ENCODE peak calls at places on chromosome 22, in seven cellular contexts. One of them, this sample, is unnamed.

GRCh38 chr22:32325416-32325801 is 32.3 kb upstream of the RFPL3 start:
- DNase-seq in NB4: no peak
- DNase-seq in HFFc6: no peak
- DNase-seq in lung microvascular endothelial cell: peak; percentile 35
- DNase-seq in stimulated activated CD4-positive, alpha-beta T cell treated with anti-CD3 and anti-CD28 coated beads, Interleukin-12 subunit alpha, Interleukin-12 subunit beta, amount 100 ng/mL, for 48 hours: no peak
- DNase-seq in T-helper 1 cell: no peak
- DNase-seq in activated CD8-positive, alpha-beta T cell treated with anti-CD3 and anti-CD28 coated beads for 36 hours: no peak
- DNase-seq in this sample: no peak

GRCh38 chr22:46415816-46416536 is 80.5 kb downstream of the TRMU start:
- DNase-seq in NB4: no peak
- DNase-seq in HFFc6: no peak
- DNase-seq in lung microvascular endothelial cell: no peak
- DNase-seq in stimulated activated CD4-positive, alpha-beta T cell treated with anti-CD3 and anti-CD28 coated beads, Interleukin-12 subunit alpha, Interleukin-12 subunit beta, amount 100 ng/mL, for 48 hours: no peak
- DNase-seq in T-helper 1 cell: no peak
- DNase-seq in activated CD8-positive, alpha-beta T cell treated with anti-CD3 and anti-CD28 coated beads for 36 hours: no peak
- DNase-seq in this sample: no peak

GRCh38 chr22:44941176-44941575 is 68.6 kb downstream of the PHF21B start:
- DNase-seq in NB4: no peak
- DNase-seq in HFFc6: no peak
- DNase-seq in lung microvascular endothelial cell: no peak
- DNase-seq in stimulated activated CD4-positive, alpha-beta T cell treated with anti-CD3 and anti-CD28 coated beads, Interleukin-12 subunit alpha, Interleukin-12 subunit beta, amount 100 ng/mL, for 48 hours: no peak
- DNase-seq in T-helper 1 cell: no peak
- DNase-seq in activated CD8-positive, alpha-beta T cell treated with anti-CD3 and anti-CD28 coated beads for 36 hours: no peak
- DNase-seq in this sample: no peak

GRCh38 chr22:49295851-49296560 is 531.7 kb downstream of the BRD1 start:
- DNase-seq in NB4: no peak
- DNase-seq in HFFc6: no peak
- DNase-seq in lung microvascular endothelial cell: no peak
- DNase-seq in stimulated activated CD4-positive, alpha-beta T cell treated with anti-CD3 and anti-CD28 coated beads, Interleukin-12 subunit alpha, Interleukin-12 subunit beta, amount 100 ng/mL, for 48 hours: no peak
- DNase-seq in T-helper 1 cell: no peak
- DNase-seq in activated CD8-positive, alpha-beta T cell treated with anti-CD3 and anti-CD28 coated beads for 36 hours: no peak
- DNase-seq in this sample: no peak

GRCh38 chr22:44620841-44621382 is 81.1 kb upstream of the PRR5 start:
- DNase-seq in NB4: no peak
- DNase-seq in HFFc6: no peak
- DNase-seq in lung microvascular endothelial cell: no peak
- DNase-seq in stimulated activated CD4-positive, alpha-beta T cell treated with anti-CD3 and anti-CD28 coated beads, Interleukin-12 subunit alpha, Interleukin-12 subunit beta, amount 100 ng/mL, for 48 hours: no peak
- DNase-seq in T-helper 1 cell: no peak
- DNase-seq in activated CD8-positive, alpha-beta T cell treated with anti-CD3 and anti-CD28 coated beads for 36 hours: no peak
- DNase-seq in this sample: no peak

GRCh38 chr22:39519681-39520053 is 695 bp upstream of the ATF4 start:
- DNase-seq in NB4: no peak
- DNase-seq in HFFc6: no peak
- DNase-seq in lung microvascular endothelial cell: no peak
- DNase-seq in stimulated activated CD4-positive, alpha-beta T cell treated with anti-CD3 and anti-CD28 coated beads, Interleukin-12 subunit alpha, Interleukin-12 subunit beta, amount 100 ng/mL, for 48 hours: no peak
- DNase-seq in T-helper 1 cell: no peak
- DNase-seq in activated CD8-positive, alpha-beta T cell treated with anti-CD3 and anti-CD28 coated beads for 36 hours: no peak
- DNase-seq in this sample: no peak

GRCh38 chr22:39208013-39208680 is 36.6 kb downstream of the PDGFB start:
- DNase-seq in NB4: no peak
- DNase-seq in HFFc6: no peak
- DNase-seq in lung microvascular endothelial cell: no peak
- DNase-seq in stimulated activated CD4-positive, alpha-beta T cell treated with anti-CD3 and anti-CD28 coated beads, Interleukin-12 subunit alpha, Interleukin-12 subunit beta, amount 100 ng/mL, for 48 hours: no peak
- DNase-seq in T-helper 1 cell: no peak
- DNase-seq in activated CD8-positive, alpha-beta T cell treated with anti-CD3 and anti-CD28 coated beads for 36 hours: no peak
- DNase-seq in this sample: no peak

GRCh38 chr22:41968601-41969000 is 642 bp upstream of the SEPTIN3 start:
- DNase-seq in NB4: no peak
- DNase-seq in HFFc6: no peak
- DNase-seq in lung microvascular endothelial cell: peak; percentile 93
- DNase-seq in stimulated activated CD4-positive, alpha-beta T cell treated with anti-CD3 and anti-CD28 coated beads, Interleukin-12 subunit alpha, Interleukin-12 subunit beta, amount 100 ng/mL, for 48 hours: no peak
- DNase-seq in T-helper 1 cell: no peak
- DNase-seq in activated CD8-positive, alpha-beta T cell treated with anti-CD3 and anti-CD28 coated beads for 36 hours: no peak
- DNase-seq in this sample: no peak

GRCh38 chr22:25716637-25717036 is 25.4 kb upstream of the MYO18B start:
- DNase-seq in NB4: no peak
- DNase-seq in HFFc6: no peak
- DNase-seq in lung microvascular endothelial cell: no peak
- DNase-seq in stimulated activated CD4-positive, alpha-beta T cell treated with anti-CD3 and anti-CD28 coated beads, Interleukin-12 subunit alpha, Interleukin-12 subunit beta, amount 100 ng/mL, for 48 hours: no peak
- DNase-seq in T-helper 1 cell: no peak
- DNase-seq in activated CD8-positive, alpha-beta T cell treated with anti-CD3 and anti-CD28 coated beads for 36 hours: no peak
- DNase-seq in this sample: no peak

GRCh38 chr22:26777402-26777801 is 120.0 kb downstream of the MIAT start:
- DNase-seq in NB4: no peak
- DNase-seq in HFFc6: peak; percentile 74
- DNase-seq in lung microvascular endothelial cell: peak; percentile 26
- DNase-seq in stimulated activated CD4-positive, alpha-beta T cell treated with anti-CD3 and anti-CD28 coated beads, Interleukin-12 subunit alpha, Interleukin-12 subunit beta, amount 100 ng/mL, for 48 hours: no peak
- DNase-seq in T-helper 1 cell: no peak
- DNase-seq in activated CD8-positive, alpha-beta T cell treated with anti-CD3 and anti-CD28 coated beads for 36 hours: no peak
- DNase-seq in this sample: no peak

GRCh38 chr22:39592104-39593060 is 21.8 kb downstream of the CACNA1I start:
- DNase-seq in NB4: no peak
- DNase-seq in HFFc6: peak; percentile 68
- DNase-seq in lung microvascular endothelial cell: no peak
- DNase-seq in stimulated activated CD4-positive, alpha-beta T cell treated with anti-CD3 and anti-CD28 coated beads, Interleukin-12 subunit alpha, Interleukin-12 subunit beta, amount 100 ng/mL, for 48 hours: no peak
- DNase-seq in T-helper 1 cell: no peak
- DNase-seq in activated CD8-positive, alpha-beta T cell treated with anti-CD3 and anti-CD28 coated beads for 36 hours: no peak
- DNase-seq in this sample: no peak

GRCh38 chr22:22167791-22168189 is 76.8 kb upstream of the VPREB1 start:
- DNase-seq in NB4: no peak
- DNase-seq in HFFc6: no peak
- DNase-seq in lung microvascular endothelial cell: no peak
- DNase-seq in stimulated activated CD4-positive, alpha-beta T cell treated with anti-CD3 and anti-CD28 coated beads, Interleukin-12 subunit alpha, Interleukin-12 subunit beta, amount 100 ng/mL, for 48 hours: no peak
- DNase-seq in T-helper 1 cell: no peak
- DNase-seq in activated CD8-positive, alpha-beta T cell treated with anti-CD3 and anti-CD28 coated beads for 36 hours: no peak
- DNase-seq in this sample: no peak

GRCh38 chr22:32164084-32164894 is 5.2 kb upstream of the C22orf42 start:
- DNase-seq in NB4: peak; percentile 70
- DNase-seq in HFFc6: no peak
- DNase-seq in lung microvascular endothelial cell: no peak
- DNase-seq in stimulated activated CD4-positive, alpha-beta T cell treated with anti-CD3 and anti-CD28 coated beads, Interleukin-12 subunit alpha, Interleukin-12 subunit beta, amount 100 ng/mL, for 48 hours: no peak
- DNase-seq in T-helper 1 cell: no peak
- DNase-seq in activated CD8-positive, alpha-beta T cell treated with anti-CD3 and anti-CD28 coated beads for 36 hours: no peak
- DNase-seq in this sample: no peak

GRCh38 chr22:45563362-45564040 is 60.8 kb downstream of the FBLN1 start:
- DNase-seq in NB4: no peak
- DNase-seq in HFFc6: no peak
- DNase-seq in lung microvascular endothelial cell: no peak
- DNase-seq in stimulated activated CD4-positive, alpha-beta T cell treated with anti-CD3 and anti-CD28 coated beads, Interleukin-12 subunit alpha, Interleukin-12 subunit beta, amount 100 ng/mL, for 48 hours: no peak
- DNase-seq in T-helper 1 cell: no peak
- DNase-seq in activated CD8-positive, alpha-beta T cell treated with anti-CD3 and anti-CD28 coated beads for 36 hours: no peak
- DNase-seq in this sample: no peak

GRCh38 chr22:40031766-40032470 is 37.2 kb downstream of the FAM83F start:
- DNase-seq in NB4: peak; percentile 40
- DNase-seq in HFFc6: no peak
- DNase-seq in lung microvascular endothelial cell: no peak
- DNase-seq in stimulated activated CD4-positive, alpha-beta T cell treated with anti-CD3 and anti-CD28 coated beads, Interleukin-12 subunit alpha, Interleukin-12 subunit beta, amount 100 ng/mL, for 48 hours: no peak
- DNase-seq in T-helper 1 cell: no peak
- DNase-seq in activated CD8-positive, alpha-beta T cell treated with anti-CD3 and anti-CD28 coated beads for 36 hours: no peak
- DNase-seq in this sample: no peak

GRCh38 chr22:29427176-29427760 is 11.1 kb upstream of the RFPL1 start:
- DNase-seq in NB4: no peak
- DNase-seq in HFFc6: no peak
- DNase-seq in lung microvascular endothelial cell: no peak
- DNase-seq in stimulated activated CD4-positive, alpha-beta T cell treated with anti-CD3 and anti-CD28 coated beads, Interleukin-12 subunit alpha, Interleukin-12 subunit beta, amount 100 ng/mL, for 48 hours: no peak
- DNase-seq in T-helper 1 cell: no peak
- DNase-seq in activated CD8-positive, alpha-beta T cell treated with anti-CD3 and anti-CD28 coated beads for 36 hours: no peak
- DNase-seq in this sample: no peak

GRCh38 chr22:38503021-38503420 is 3.1 kb downstream of the DDX17 start:
- DNase-seq in NB4: no peak
- DNase-seq in HFFc6: no peak
- DNase-seq in lung microvascular endothelial cell: no peak
- DNase-seq in stimulated activated CD4-positive, alpha-beta T cell treated with anti-CD3 and anti-CD28 coated beads, Interleukin-12 subunit alpha, Interleukin-12 subunit beta, amount 100 ng/mL, for 48 hours: no peak
- DNase-seq in T-helper 1 cell: no peak
- DNase-seq in activated CD8-positive, alpha-beta T cell treated with anti-CD3 and anti-CD28 coated beads for 36 hours: no peak
- DNase-seq in this sample: no peak